ENCODE peak calls at places on chromosomes 7 and 10, in five cellular contexts. D is heart left ventricle; Y is mesendoderm; J is esophagus squamous epithelium; U is CD8-positive, alpha-beta memory T cell. Q is an unnamed sample. For H3K4me1, the result is how much of the 10 kb centered on the place peaks cover.

GRCh38 chr10:77049896-77050295 is 587.7 kb downstream of the KCNMA1 start:
- DNase-seq in D (no peak), Y (peak), J (no peak), U (no peak), Q (no peak)

GRCh38 chr10:77478248-77478963 is 159.2 kb downstream of the KCNMA1 start:
- DNase-seq in D (no peak), Y (peak), J (no peak), U (no peak), Q (no peak)

GRCh38 chr10:11473128-11473760 is 138.2 kb downstream of the USP6NL start:
- DNase-seq in D (no peak), Y (peak), J (no peak), U (no peak), Q (no peak)

GRCh38 chr7:151076863-151077704 is 3.5 kb downstream of the FASTK start:
- DNase-seq in D (no peak), Y (peak), J (no peak), U (no peak), Q (no peak)

GRCh38 chr7:48279420-48279819 is 108.2 kb downstream of the ABCA13 start:
- DNase-seq in D (no peak), Y (no peak), J (no peak), U (no peak), Q (no peak)

GRCh38 chr7:82700739-82701138 is 257.2 kb upstream of the CACNA2D1 start:
- DNase-seq in D (no peak), Y (no peak), J (no peak), U (no peak), Q (no peak)

GRCh38 chr10:50508315-50509051 is 115.3 kb downstream of the SGMS1 start:
- DNase-seq in D (no peak), Y (no peak), J (no peak), U (no peak), Q (no peak)

GRCh38 chr7:101687081-101687480 is 58.0 kb upstream of the MYL10 start:
- DNase-seq in D (no peak), Y (no peak), J (no peak), U (no peak), Q (no peak)

GRCh38 chr7:22248111-22248809 is 108.7 kb downstream of the RAPGEF5 start:
- DNase-seq in D (no peak), Y (no peak), J (no peak), U (no peak), Q (no peak)

GRCh38 chr7:77930496-77930895 is 131.9 kb downstream of the PHTF2 start:
- DNase-seq in D (no peak), Y (peak), J (no peak), U (no peak), Q (no peak)

GRCh38 chr7:81173766-81174281 is 255.0 kb upstream of the SEMA3C start:
- DNase-seq in D (no peak), Y (no peak), J (no peak), U (no peak), Q (no peak)

GRCh38 chr7:138746073-138746472 is 44.9 kb upstream of the SVOPL start:
- DNase-seq in D (no peak), Y (no peak), J (no peak), U (no peak), Q (no peak)

GRCh38 chr7:26369519-26370385 is 78.1 kb downstream of the SNX10 start:
- DNase-seq in D (no peak), Y (no peak), J (no peak), U (peak), Q (no peak)

GRCh38 chr10:76082956-76083355 is 651.5 kb downstream of the LRMDA start:
- DNase-seq in D (no peak), Y (peak), J (no peak), U (no peak), Q (no peak)

GRCh38 chr10:59586407-59586891 is 123.2 kb downstream of the SLC16A9 start:
- DNase-seq in D (no peak), Y (peak), J (no peak), U (no peak), Q (no peak)

GRCh38 chr10:13100349-13101294 is 659 bp downstream of the OPTN start:
- DNase-seq in D (peak), Y (peak), J (no peak), U (peak), Q (no peak)

GRCh38 chr10:118742787-118743186 is 12.0 kb downstream of the CACUL1 start:
- DNase-seq in D (no peak), Y (no peak), J (no peak), U (no peak), Q (no peak)

GRCh38 chr7:100604078-100604975 is 2.2 kb downstream of the PCOLCE start:
- DNase-seq in D (peak), Y (peak), J (no peak), U (peak), Q (peak)

GRCh38 chr7:18116661-18117060 is 89.0 kb upstream of the PRPS1L1 start:
- DNase-seq in D (no peak), Y (no peak), J (no peak), U (no peak), Q (no peak)

GRCh38 chr7:8052824-8053223 is 84.2 kb downstream of the GLCCI1 start:
- DNase-seq in D (no peak), Y (no peak), J (no peak), U (no peak), Q (no peak)

GRCh38 chr10:110803830-110804338 is 67.8 kb upstream of the PDCD4 start:
- DNase-seq in D (no peak), Y (peak), J (no peak), U (peak), Q (peak)

GRCh38 chr7:151801782-151802468 is 75.0 kb downstream of the PRKAG2 start:
- DNase-seq in D (no peak), Y (no peak), J (no peak), U (no peak), Q (no peak)

GRCh38 chr10:86786368-86786767 is 29.9 kb downstream of the BMPR1A start:
- DNase-seq in D (no peak), Y (peak), J (no peak), U (no peak), Q (no peak)

GRCh38 chr7:65955718-65956117 is 26.3 kb downstream of the GUSB start:
- DNase-seq in D (no peak), Y (no peak), J (no peak), U (no peak), Q (no peak)

GRCh38 chr10:78149193-78149592 is 115.5 kb downstream of the RPS24 start:
- DNase-seq in D (no peak), Y (peak), J (no peak), U (no peak), Q (no peak)

GRCh38 chr7:117218700-117219099 is 104.2 kb downstream of the WNT2 start:
- DNase-seq in D (no peak), Y (no peak), J (no peak), U (no peak), Q (no peak)

GRCh38 chr7:98362517-98362916 is 38.4 kb downstream of the BAIAP2L1 start:
- DNase-seq in D (no peak), Y (peak), J (no peak), U (no peak), Q (no peak)

GRCh38 chr10:89454561-89455347 is 40.4 kb downstream of the IFIT5 start:
- DNase-seq in D (no peak), Y (no peak), J (no peak), U (no peak), Q (no peak)

GRCh38 chr10:93417886-93418285 is 64.2 kb downstream of the MYOF start:
- DNase-seq in D (no peak), Y (peak), J (no peak), U (no peak), Q (no peak)

GRCh38 chr7:139526578-139527544 is 3.4 kb downstream of the CLEC2L start:
- DNase-seq in D (no peak), Y (no peak), J (no peak), U (no peak), Q (no peak)

GRCh38 chr10:48442090-48442808 is 135.8 kb downstream of the MAPK8 start:
- DNase-seq in D (no peak), Y (no peak), J (no peak), U (no peak), Q (no peak)

GRCh38 chr7:112888781-112889180 is 98.6 kb upstream of the TMEM168 start:
- DNase-seq in D (no peak), Y (no peak), J (no peak), U (no peak), Q (no peak)
- H3K27ac ChIP-seq in D (no peak), Y (no peak), J (no peak), U (no peak), Q (no peak)

GRCh38 chr7:132472463-132473120 is 103.7 kb downstream of the PLXNA4 start:
- DNase-seq in D (peak), Y (peak), J (no peak), U (no peak), Q (no peak)
- H3K4me1 ChIP-seq in D (under half), Y (under half), J (under half), U (under half), Q (under half)

GRCh38 chr10:104274762-104275721 is 6.1 kb downstream of the GSTO2 start:
- DNase-seq in D (peak), Y (peak), J (no peak), U (peak), Q (peak)
- H3K27ac ChIP-seq in D (no peak), Y (no peak), J (peak), U (no peak), Q (no peak)

GRCh38 chr7:97001221-97001620 is 4.1 kb upstream of the DLX6 start:
- DNase-seq in D (no peak), Y (peak), J (no peak), U (no peak), Q (no peak)

GRCh38 chr7:97004237-97004930 is 969 bp upstream of the DLX6 start:
- DNase-seq in D (no peak), Y (no peak), J (no peak), U (no peak), Q (no peak)

GRCh38 chr7:97003262-97004236 is 1.8 kb upstream of the DLX6 start:
- DNase-seq in D (no peak), Y (peak), J (no peak), U (no peak), Q (no peak)

GRCh38 chr7:97002555-97003261 is 2.6 kb upstream of the DLX6 start:
- DNase-seq in D (no peak), Y (peak), J (no peak), U (no peak), Q (no peak)

GRCh38 chr7:97001656-97002554 is 3.4 kb upstream of the DLX6 start:
- DNase-seq in D (no peak), Y (peak), J (no peak), U (no peak), Q (no peak)
- H3K4me1 ChIP-seq in D (under half), Y (under half), J (under half), U (under half), Q (under half)

DNA sequence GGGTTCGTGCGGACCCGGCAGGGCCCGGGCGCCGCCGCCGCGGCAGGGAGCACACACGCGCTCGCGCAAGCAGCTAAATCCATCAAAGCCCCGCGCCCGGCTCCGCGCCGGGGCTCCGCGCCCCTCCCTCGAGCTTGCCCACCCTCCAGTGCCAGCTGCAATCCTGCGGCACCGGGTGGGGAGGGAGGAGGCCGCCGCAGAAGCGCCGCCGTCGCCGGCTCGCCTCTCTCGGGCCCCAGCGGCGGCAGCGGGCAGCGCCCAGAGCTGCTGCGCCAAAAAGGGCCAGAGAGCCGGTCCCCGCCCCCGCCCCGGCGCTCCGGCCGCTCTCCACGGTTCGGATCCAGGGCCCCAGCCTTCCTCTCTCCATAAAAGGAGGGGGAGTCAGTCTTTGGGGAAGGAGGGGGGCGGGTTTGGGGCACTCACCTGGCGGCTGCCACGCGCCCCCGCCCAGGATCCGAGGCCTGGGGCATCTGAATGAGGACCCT is 370 bp upstream of the PDGFA start:
- DNase-seq in D (peak), Y (peak), J (no peak), U (no peak), Q (no peak)
- H3K27ac ChIP-seq in D (peak), Y (no peak), J (peak), U (no peak), Q (no peak)

GRCh38 chr10:102617041-102617440 is 27.2 kb upstream of the TRIM8 start:
- DNase-seq in D (no peak), Y (no peak), J (no peak), U (no peak), Q (no peak)
- H3K4me1 ChIP-seq in D (under half), Y (under half), J (half or more), U (under half), Q (under half)

DNA sequence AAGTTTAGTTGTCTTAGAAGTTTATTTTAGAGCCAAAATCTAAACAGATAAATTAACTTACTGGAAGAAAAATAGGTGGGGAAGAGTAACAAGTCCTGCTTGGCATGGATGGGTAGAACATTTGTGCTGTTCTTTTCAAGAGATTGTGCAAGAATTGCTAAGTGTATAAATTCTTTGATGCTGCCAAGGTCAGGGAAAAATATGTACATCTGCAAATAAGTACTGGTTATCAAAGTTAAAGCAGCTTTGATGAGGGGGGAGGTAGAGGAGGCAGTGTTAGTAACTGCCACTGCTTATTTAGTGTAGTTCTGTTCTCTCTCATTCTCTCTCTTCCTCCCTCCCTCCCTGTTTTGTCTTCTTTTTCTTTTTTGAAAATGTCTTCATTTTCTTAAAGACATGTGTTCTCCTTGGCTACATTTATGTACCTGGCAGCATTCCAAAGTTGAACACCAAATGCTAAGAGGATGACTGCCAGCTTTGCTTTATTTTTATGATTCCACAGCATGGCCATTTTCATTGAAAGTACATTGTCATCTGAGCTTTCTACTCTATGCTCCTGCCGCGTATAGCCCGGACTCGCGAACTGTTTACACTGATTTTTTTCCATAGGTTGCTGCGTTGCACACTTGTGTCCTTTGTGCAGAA is 18.6 kb downstream of the CACNB2 start:
- DNase-seq in D (no peak), Y (no peak), J (no peak), U (no peak), Q (no peak)
- H3K27ac ChIP-seq in D (no peak), Y (no peak), J (peak), U (no peak), Q (no peak)

GRCh38 chr10:6563720-6564119 is 16.4 kb downstream of the PRKCQ start:
- DNase-seq in D (no peak), Y (no peak), J (no peak), U (no peak), Q (peak)

GRCh38 chr10:6564367-6564766 is 15.7 kb downstream of the PRKCQ start:
- DNase-seq in D (no peak), Y (no peak), J (no peak), U (no peak), Q (no peak)

GRCh38 chr10:6563075-6563474 is 17.0 kb downstream of the PRKCQ start:
- DNase-seq in D (no peak), Y (peak), J (no peak), U (no peak), Q (peak)

GRCh38 chr10:6561552-6561951 is 18.5 kb downstream of the PRKCQ start:
- DNase-seq in D (no peak), Y (no peak), J (no peak), U (no peak), Q (no peak)

DNA sequence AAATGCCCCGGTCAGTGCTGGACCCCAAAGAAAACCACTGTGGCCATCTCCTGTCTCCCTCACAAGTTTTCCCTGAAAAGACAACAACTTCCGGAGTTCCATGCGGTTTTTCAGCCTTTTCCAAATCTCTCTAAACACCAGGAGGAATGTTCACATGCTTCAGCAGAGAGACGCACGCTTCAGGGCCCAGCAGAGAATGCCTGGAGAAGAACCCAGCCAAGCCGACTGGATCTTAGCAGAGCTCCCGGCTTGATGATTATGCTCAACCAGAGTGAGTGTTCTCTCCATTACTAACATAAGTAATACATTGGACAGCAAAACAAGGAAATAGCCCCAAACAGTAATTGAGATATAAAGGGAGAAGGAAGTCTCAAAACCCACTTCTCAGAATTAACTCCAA is 17.9 kb downstream of the PRKCQ start:
- DNase-seq in D (no peak), Y (no peak), J (no peak), U (no peak), Q (no peak)
- H3K4me1 ChIP-seq in D (under half), Y (under half), J (under half), U (half or more), Q (half or more)

GRCh38 chr10:132400041-132400546 is 3.1 kb downstream of the PWWP2B start:
- DNase-seq in D (peak), Y (no peak), J (no peak), U (no peak), Q (no peak)
- H3K27ac ChIP-seq in D (peak), Y (no peak), J (peak), U (no peak), Q (no peak)

GRCh38 chr10:22646291-22646926 is 68.0 kb downstream of the PIP4K2A start:
- DNase-seq in D (no peak), Y (peak), J (no peak), U (peak), Q (no peak)
- H3K4me1 ChIP-seq in D (under half), Y (under half), J (under half), U (half or more), Q (half or more)